ENCODE peak calls at places on chromosomes 5 and 9, in four cellular contexts. One of them, this sample, is unnamed.

GRCh38 chr9:74415995-74416394 is 81.1 kb upstream of the RORB start:
- DNase-seq in uterus: no peak
- DNase-seq in K562: no peak
- DNase-seq in CD8-positive, alpha-beta memory T cell: no peak
- DNase-seq in this sample: no peak

GRCh38 chr9:23825700-23826099 is 340 bp downstream of the ELAVL2 start:
- DNase-seq in K562: no peak
- DNase-seq in uterus: no peak
- DNase-seq in CD8-positive, alpha-beta memory T cell: no peak
- DNase-seq in this sample: no peak

GRCh38 chr5:170338933-170339779 is 41.6 kb upstream of the LCP2 start:
- DNase-seq in uterus: no peak
- DNase-seq in CD8-positive, alpha-beta memory T cell: peak; percentile 57
- DNase-seq in K562: peak; percentile 51
- DNase-seq in this sample: no peak

GRCh38 chr5:82352146-82352791 is 74.1 kb upstream of the RPS23 start:
- DNase-seq in K562: no peak
- DNase-seq in CD8-positive, alpha-beta memory T cell: no peak
- DNase-seq in uterus: no peak
- DNase-seq in this sample: no peak

GRCh38 chr5:130331332-130331731 is 427.1 kb downstream of the CHSY3 start:
- DNase-seq in K562: no peak
- DNase-seq in CD8-positive, alpha-beta memory T cell: no peak
- DNase-seq in uterus: no peak
- DNase-seq in this sample: no peak

GRCh38 chr5:136084698-136085097 is 47.9 kb upstream of the SMAD5 start:
- DNase-seq in K562: no peak
- DNase-seq in CD8-positive, alpha-beta memory T cell: no peak
- DNase-seq in uterus: peak; percentile 41
- DNase-seq in this sample: no peak

GRCh38 chr5:43336159-43336558 is 22.9 kb upstream of the HMGCS1 start:
- DNase-seq in CD8-positive, alpha-beta memory T cell: no peak
- DNase-seq in uterus: no peak
- DNase-seq in K562: no peak
- DNase-seq in this sample: no peak

GRCh38 chr5:67355135-67355729 is 158.6 kb upstream of the CD180 start:
- DNase-seq in uterus: no peak
- DNase-seq in CD8-positive, alpha-beta memory T cell: no peak
- DNase-seq in K562: no peak
- DNase-seq in this sample: no peak

GRCh38 chr9:119667163-119667562 is 297.9 kb upstream of the BRINP1 start:
- DNase-seq in CD8-positive, alpha-beta memory T cell: no peak
- DNase-seq in K562: no peak
- DNase-seq in uterus: no peak
- DNase-seq in this sample: no peak

DNA sequence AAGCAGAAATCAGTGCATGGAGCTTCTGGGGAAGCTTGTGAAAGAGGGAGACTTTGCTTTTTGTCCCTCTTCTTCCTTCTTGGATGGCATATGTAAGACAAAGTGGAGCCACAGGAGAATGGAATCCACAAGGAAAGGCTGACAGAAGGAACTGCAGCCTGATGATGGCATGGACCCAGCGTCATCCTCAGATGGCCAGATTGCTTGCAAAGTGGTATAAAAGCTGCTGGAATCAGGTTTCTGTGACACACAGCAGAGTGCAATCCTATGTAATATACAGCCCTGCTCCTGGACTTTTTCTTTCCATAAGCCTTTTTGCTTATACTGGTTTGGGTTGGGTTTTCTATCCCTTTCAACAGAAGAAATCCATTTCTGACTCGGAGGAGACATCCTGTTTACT is 31.5 kb upstream of the SPARC start:
- DNase-seq in K562: no peak
- DNase-seq in CD8-positive, alpha-beta memory T cell: no peak
- DNase-seq in uterus: no peak
- DNase-seq in this sample: no peak
- H3K27ac ChIP-seq in K562: no peak overlapping the region
- H3K27ac ChIP-seq in CD8-positive, alpha-beta memory T cell: no peak overlapping the region
- H3K27ac ChIP-seq in uterus: peak overlapping the region; percentile 80
- H3K27ac ChIP-seq in this sample: no peak overlapping the region

GRCh38 chr9:6408320-6408719 is 4.7 kb upstream of the UHRF2 start:
- DNase-seq in CD8-positive, alpha-beta memory T cell: no peak
- DNase-seq in uterus: no peak
- DNase-seq in K562: no peak
- DNase-seq in this sample: no peak
- H3K27ac ChIP-seq in CD8-positive, alpha-beta memory T cell: no peak overlapping the region
- H3K27ac ChIP-seq in uterus: no peak overlapping the region
- H3K27ac ChIP-seq in K562: no peak overlapping the region
- H3K27ac ChIP-seq in this sample: no peak overlapping the region

GRCh38 chr9:130054428-130054786 is 701 bp downstream of the GPR107 start:
- DNase-seq in CD8-positive, alpha-beta memory T cell: no peak
- DNase-seq in K562: peak; percentile 10
- DNase-seq in uterus: no peak
- DNase-seq in this sample: no peak
- H3K27ac ChIP-seq in CD8-positive, alpha-beta memory T cell: peak overlapping the region; percentile 98
- H3K27ac ChIP-seq in K562: peak overlapping the region; percentile 86
- H3K27ac ChIP-seq in uterus: peak overlapping the region; percentile 87
- H3K27ac ChIP-seq in this sample: peak overlapping the region; percentile 84

DNA sequence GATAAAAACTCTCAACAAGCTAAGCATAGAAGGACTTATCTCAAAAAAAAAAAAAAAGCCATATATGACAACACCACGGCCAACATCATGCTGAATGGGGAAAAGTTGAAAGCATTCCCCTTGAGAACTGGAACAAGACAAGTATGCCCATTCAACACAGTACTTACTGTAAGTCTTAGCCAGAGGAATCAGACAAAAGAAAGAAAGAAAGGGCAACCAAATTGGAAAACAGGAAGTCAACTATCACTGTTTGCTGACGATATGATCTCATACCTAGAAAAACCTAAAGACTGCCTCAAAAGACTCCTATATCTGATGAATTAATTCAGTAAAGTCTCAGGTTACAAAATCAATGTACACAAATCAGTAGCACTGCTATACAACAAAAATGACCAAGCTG is 24.6 kb upstream of the PTGER4 start:
- DNase-seq in K562: no peak
- DNase-seq in CD8-positive, alpha-beta memory T cell: no peak
- DNase-seq in uterus: no peak
- DNase-seq in this sample: no peak
- H3K27ac ChIP-seq in K562: no peak overlapping the region
- H3K27ac ChIP-seq in CD8-positive, alpha-beta memory T cell: peak overlapping the region; percentile 21
- H3K27ac ChIP-seq in uterus: no peak overlapping the region
- H3K27ac ChIP-seq in this sample: no peak overlapping the region

GRCh38 chr5:1166370-1166769 is 35.0 kb upstream of the SLC6A19 start:
- DNase-seq in CD8-positive, alpha-beta memory T cell: no peak
- DNase-seq in K562: no peak
- DNase-seq in uterus: no peak
- DNase-seq in this sample: no peak
- H3K27ac ChIP-seq in CD8-positive, alpha-beta memory T cell: no peak overlapping the region
- H3K27ac ChIP-seq in K562: no peak overlapping the region
- H3K27ac ChIP-seq in uterus: no peak overlapping the region
- H3K27ac ChIP-seq in this sample: no peak overlapping the region

GRCh38 chr9:113543286-113544000 is 79.9 kb downstream of the RGS3 start:
- DNase-seq in K562: no peak
- DNase-seq in CD8-positive, alpha-beta memory T cell: no peak
- DNase-seq in uterus: no peak
- DNase-seq in this sample: no peak
- H3K27ac ChIP-seq in K562: no peak overlapping the region
- H3K27ac ChIP-seq in CD8-positive, alpha-beta memory T cell: no peak overlapping the region
- H3K27ac ChIP-seq in uterus: no peak overlapping the region
- H3K27ac ChIP-seq in this sample: peak overlapping the region; percentile 81